ENCODE peak calls at places on chromosomes 2 and 18, in eight cellular contexts. One of them, this sample, is unnamed.

GRCh38 chr2:28950941-28951630 is 30.0 kb upstream of the TOGARAM2 start:
- DNase-seq in heart left ventricle: no peak
- DNase-seq in endothelial cell of umbilical vein: no peak
- DNase-seq in tibial artery: no peak
- DNase-seq in thoracic aorta: no peak
- DNase-seq in astrocyte: no peak
- DNase-seq in HFF-Myc: no peak
- DNase-seq in breast epithelium: no peak
- DNase-seq in this sample: no peak

GRCh38 chr2:10839813-10840212 is 27.2 kb upstream of the PDIA6 start:
- DNase-seq in HFF-Myc: no peak
- DNase-seq in breast epithelium: no peak
- DNase-seq in heart left ventricle: no peak
- DNase-seq in endothelial cell of umbilical vein: peak; percentile 12
- DNase-seq in thoracic aorta: no peak
- DNase-seq in tibial artery: no peak
- DNase-seq in astrocyte: no peak
- DNase-seq in this sample: peak; percentile 23

GRCh38 chr2:25043241-25043867 is 1.5 kb downstream of the EFR3B start:
- DNase-seq in heart left ventricle: no peak
- DNase-seq in endothelial cell of umbilical vein: peak; percentile 37
- DNase-seq in tibial artery: no peak
- DNase-seq in HFF-Myc: peak; percentile 10
- DNase-seq in thoracic aorta: no peak
- DNase-seq in astrocyte: peak; percentile 87
- DNase-seq in breast epithelium: no peak
- DNase-seq in this sample: peak; percentile 65

GRCh38 chr2:71466301-71467179 is 13.2 kb downstream of the DYSF start:
- DNase-seq in breast epithelium: no peak
- DNase-seq in astrocyte: peak; percentile 25
- DNase-seq in HFF-Myc: no peak
- DNase-seq in tibial artery: no peak
- DNase-seq in thoracic aorta: no peak
- DNase-seq in endothelial cell of umbilical vein: peak; percentile 52
- DNase-seq in heart left ventricle: peak; percentile 78
- DNase-seq in this sample: no peak

GRCh38 chr2:105688946-105689345 is 55.8 kb upstream of the NCK2 start:
- DNase-seq in tibial artery: no peak
- DNase-seq in breast epithelium: no peak
- DNase-seq in endothelial cell of umbilical vein: no peak
- DNase-seq in thoracic aorta: no peak
- DNase-seq in HFF-Myc: no peak
- DNase-seq in astrocyte: no peak
- DNase-seq in heart left ventricle: no peak
- DNase-seq in this sample: no peak

GRCh38 chr2:238509151-238509820 is 82.6 kb downstream of the ASB1 start:
- DNase-seq in heart left ventricle: no peak
- DNase-seq in thoracic aorta: no peak
- DNase-seq in endothelial cell of umbilical vein: no peak
- DNase-seq in astrocyte: no peak
- DNase-seq in HFF-Myc: no peak
- DNase-seq in breast epithelium: no peak
- DNase-seq in tibial artery: no peak
- DNase-seq in this sample: peak; percentile 75

GRCh38 chr2:241902357-241902991 is 32.9 kb downstream of the RTP5 start:
- DNase-seq in endothelial cell of umbilical vein: no peak
- DNase-seq in breast epithelium: no peak
- DNase-seq in heart left ventricle: peak; percentile 25
- DNase-seq in astrocyte: no peak
- DNase-seq in thoracic aorta: no peak
- DNase-seq in HFF-Myc: no peak
- DNase-seq in tibial artery: no peak
- DNase-seq in this sample: no peak

GRCh38 chr2:128585706-128586105 is 267.0 kb upstream of the HS6ST1 start:
- DNase-seq in astrocyte: peak; percentile 83
- DNase-seq in heart left ventricle: no peak
- DNase-seq in breast epithelium: no peak
- DNase-seq in thoracic aorta: no peak
- DNase-seq in tibial artery: no peak
- DNase-seq in HFF-Myc: peak; percentile 35
- DNase-seq in endothelial cell of umbilical vein: no peak
- DNase-seq in this sample: peak; percentile 63

GRCh38 chr2:181395871-181396574 is 61.2 kb upstream of the ITGA4 start:
- DNase-seq in HFF-Myc: no peak
- DNase-seq in tibial artery: no peak
- DNase-seq in breast epithelium: no peak
- DNase-seq in heart left ventricle: no peak
- DNase-seq in thoracic aorta: no peak
- DNase-seq in endothelial cell of umbilical vein: no peak
- DNase-seq in astrocyte: no peak
- DNase-seq in this sample: no peak

GRCh38 chr2:37615808-37616673 is 55.4 kb downstream of the CDC42EP3 start:
- DNase-seq in tibial artery: peak; percentile 74
- DNase-seq in thoracic aorta: no peak
- DNase-seq in breast epithelium: no peak
- DNase-seq in endothelial cell of umbilical vein: peak; percentile 54
- DNase-seq in heart left ventricle: peak; percentile 50
- DNase-seq in astrocyte: no peak
- DNase-seq in HFF-Myc: no peak
- DNase-seq in this sample: peak; percentile 30

GRCh38 chr2:216404010-216404618 is 8.2 kb upstream of the SMARCAL1 start:
- DNase-seq in thoracic aorta: no peak
- DNase-seq in breast epithelium: no peak
- DNase-seq in heart left ventricle: no peak
- DNase-seq in tibial artery: peak; percentile 41
- DNase-seq in HFF-Myc: no peak
- DNase-seq in endothelial cell of umbilical vein: peak; percentile 21
- DNase-seq in astrocyte: no peak
- DNase-seq in this sample: peak; percentile 59

GRCh38 chr18:45724591-45724990 is 610 bp downstream of the SLC14A1 start:
- DNase-seq in tibial artery: no peak
- DNase-seq in astrocyte: peak; percentile 38
- DNase-seq in heart left ventricle: no peak
- DNase-seq in breast epithelium: no peak
- DNase-seq in endothelial cell of umbilical vein: no peak
- DNase-seq in HFF-Myc: no peak
- DNase-seq in thoracic aorta: no peak
- DNase-seq in this sample: no peak

GRCh38 chr18:45723921-45724320 is at the start of gene SLC14A1:
- DNase-seq in thoracic aorta: no peak
- DNase-seq in heart left ventricle: no peak
- DNase-seq in tibial artery: no peak
- DNase-seq in astrocyte: no peak
- DNase-seq in endothelial cell of umbilical vein: no peak
- DNase-seq in HFF-Myc: no peak
- DNase-seq in breast epithelium: no peak
- DNase-seq in this sample: peak; percentile 50

GRCh38 chr18:45728341-45729010 is 4.5 kb downstream of the SLC14A1 start:
- DNase-seq in tibial artery: no peak
- DNase-seq in breast epithelium: no peak
- DNase-seq in thoracic aorta: no peak
- DNase-seq in heart left ventricle: no peak
- DNase-seq in endothelial cell of umbilical vein: no peak
- DNase-seq in HFF-Myc: peak; percentile 52
- DNase-seq in astrocyte: peak; percentile 89
- DNase-seq in this sample: peak; percentile 92

GRCh38 chr18:45727068-45727467 is 3.1 kb downstream of the SLC14A1 start:
- DNase-seq in heart left ventricle: no peak
- DNase-seq in HFF-Myc: no peak
- DNase-seq in tibial artery: no peak
- DNase-seq in astrocyte: peak; percentile 59
- DNase-seq in endothelial cell of umbilical vein: no peak
- DNase-seq in breast epithelium: no peak
- DNase-seq in thoracic aorta: no peak
- DNase-seq in this sample: no peak

DNA sequence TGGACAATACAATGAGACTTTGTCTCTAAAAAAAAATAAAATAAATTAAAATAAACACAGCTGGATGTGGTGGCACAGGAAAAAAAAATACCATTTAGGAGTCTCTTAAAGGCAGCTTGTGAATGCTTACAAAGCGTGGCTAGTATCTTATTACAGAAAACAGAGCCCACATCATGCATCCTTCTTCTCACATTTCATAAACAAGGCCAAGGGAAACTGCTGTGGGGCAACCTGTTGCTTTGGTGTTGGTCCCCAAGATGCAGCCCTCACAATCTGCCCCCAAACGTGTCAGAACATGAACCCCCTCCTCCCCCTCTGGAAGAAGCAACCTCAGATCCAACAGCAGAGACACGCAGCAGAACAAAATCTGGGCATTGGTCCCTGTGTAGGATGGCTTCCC is 2.6 kb downstream of the SLC14A1 start:
- DNase-seq in endothelial cell of umbilical vein: no peak
- DNase-seq in heart left ventricle: no peak
- DNase-seq in astrocyte: no peak
- DNase-seq in thoracic aorta: no peak
- DNase-seq in tibial artery: no peak
- DNase-seq in HFF-Myc: no peak
- DNase-seq in breast epithelium: no peak
- DNase-seq in this sample: no peak
- H3K4me3 ChIP-seq in endothelial cell of umbilical vein: no peak overlapping the region
- H3K4me3 ChIP-seq in heart left ventricle: no peak overlapping the region
- H3K4me3 ChIP-seq in astrocyte: no peak overlapping the region
- H3K4me3 ChIP-seq in thoracic aorta: no peak overlapping the region
- H3K4me3 ChIP-seq in tibial artery: no peak overlapping the region
- H3K4me3 ChIP-seq in HFF-Myc: no peak overlapping the region
- H3K4me3 ChIP-seq in breast epithelium: no peak overlapping the region
- H3K4me3 ChIP-seq in this sample: peak overlapping the region; percentile 74

DNA sequence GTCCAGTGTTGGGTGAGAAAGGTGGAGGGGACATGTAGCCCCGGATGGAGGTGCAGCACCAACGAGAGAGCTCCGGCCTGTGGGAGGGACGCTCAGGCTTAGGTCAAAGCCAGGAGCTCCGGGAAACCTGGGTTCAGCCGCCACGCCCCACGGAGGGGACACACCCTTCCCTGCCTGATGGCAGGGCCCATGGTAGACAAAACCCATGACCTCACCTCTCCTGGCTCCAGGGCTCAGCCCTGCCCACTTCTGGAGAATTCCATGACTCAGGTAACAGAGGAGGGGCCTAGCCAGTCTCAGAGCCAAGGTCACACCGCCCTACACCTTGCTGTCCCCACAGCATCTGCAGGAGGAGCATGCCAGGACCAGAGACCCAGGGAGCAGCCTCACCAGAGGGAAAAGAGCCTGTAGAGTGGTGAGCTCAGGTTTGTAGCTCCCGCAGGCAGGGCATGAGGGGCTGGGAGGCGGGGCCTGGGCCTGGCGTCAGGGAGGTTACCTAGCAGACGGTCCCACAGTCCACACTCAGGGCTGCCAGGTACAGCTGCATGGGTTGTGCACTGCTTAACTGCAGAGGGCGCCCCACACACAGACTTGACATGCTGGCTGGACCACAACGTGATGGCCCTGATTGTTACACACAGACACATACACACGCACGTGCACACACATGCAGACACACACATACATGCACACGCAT is 70.8 kb upstream of the SMAD7 start:
- DNase-seq in astrocyte: no peak
- DNase-seq in endothelial cell of umbilical vein: peak; percentile 19
- DNase-seq in heart left ventricle: no peak
- DNase-seq in breast epithelium: peak; percentile 45
- DNase-seq in tibial artery: no peak
- DNase-seq in thoracic aorta: no peak
- DNase-seq in HFF-Myc: no peak
- DNase-seq in this sample: peak; percentile 35
- TF ChIP-seq CTCF in astrocyte: no peak
- TF ChIP-seq CTCF in endothelial cell of umbilical vein: peak; percentile 60
- TF ChIP-seq CTCF in heart left ventricle: peak; percentile 43
- TF ChIP-seq CTCF in breast epithelium: no peak
- TF ChIP-seq CTCF in tibial artery: no peak
- TF ChIP-seq CTCF in thoracic aorta: peak; percentile 13
- TF ChIP-seq CTCF in HFF-Myc: peak; percentile 54
- TF ChIP-seq CTCF in this sample: peak; percentile 44

GRCh38 chr18:22172594-22173049 is 3.2 kb downstream of the GATA6 start:
- DNase-seq in tibial artery: peak; percentile 40
- DNase-seq in breast epithelium: no peak
- DNase-seq in thoracic aorta: no peak
- DNase-seq in heart left ventricle: no peak
- DNase-seq in astrocyte: no peak
- DNase-seq in endothelial cell of umbilical vein: peak; percentile 71
- DNase-seq in HFF-Myc: no peak
- DNase-seq in this sample: peak; percentile 48

GRCh38 chr18:22174341-22175148 is 5.2 kb downstream of the GATA6 start:
- DNase-seq in endothelial cell of umbilical vein: peak; percentile 76
- DNase-seq in heart left ventricle: no peak
- DNase-seq in thoracic aorta: no peak
- DNase-seq in tibial artery: peak; percentile 29
- DNase-seq in astrocyte: no peak
- DNase-seq in HFF-Myc: no peak
- DNase-seq in breast epithelium: no peak
- DNase-seq in this sample: peak; percentile 67

GRCh38 chr18:22173928-22174301 is 4.5 kb downstream of the GATA6 start:
- DNase-seq in tibial artery: no peak
- DNase-seq in endothelial cell of umbilical vein: peak; percentile 66
- DNase-seq in breast epithelium: no peak
- DNase-seq in HFF-Myc: no peak
- DNase-seq in astrocyte: no peak
- DNase-seq in thoracic aorta: no peak
- DNase-seq in heart left ventricle: no peak
- DNase-seq in this sample: peak; percentile 63

GRCh38 chr18:22171839-22172582 is 2.6 kb downstream of the GATA6 start:
- DNase-seq in astrocyte: no peak
- DNase-seq in tibial artery: peak; percentile 27
- DNase-seq in breast epithelium: no peak
- DNase-seq in thoracic aorta: no peak
- DNase-seq in heart left ventricle: no peak
- DNase-seq in HFF-Myc: no peak
- DNase-seq in endothelial cell of umbilical vein: no peak
- DNase-seq in this sample: peak; percentile 62

DNA sequence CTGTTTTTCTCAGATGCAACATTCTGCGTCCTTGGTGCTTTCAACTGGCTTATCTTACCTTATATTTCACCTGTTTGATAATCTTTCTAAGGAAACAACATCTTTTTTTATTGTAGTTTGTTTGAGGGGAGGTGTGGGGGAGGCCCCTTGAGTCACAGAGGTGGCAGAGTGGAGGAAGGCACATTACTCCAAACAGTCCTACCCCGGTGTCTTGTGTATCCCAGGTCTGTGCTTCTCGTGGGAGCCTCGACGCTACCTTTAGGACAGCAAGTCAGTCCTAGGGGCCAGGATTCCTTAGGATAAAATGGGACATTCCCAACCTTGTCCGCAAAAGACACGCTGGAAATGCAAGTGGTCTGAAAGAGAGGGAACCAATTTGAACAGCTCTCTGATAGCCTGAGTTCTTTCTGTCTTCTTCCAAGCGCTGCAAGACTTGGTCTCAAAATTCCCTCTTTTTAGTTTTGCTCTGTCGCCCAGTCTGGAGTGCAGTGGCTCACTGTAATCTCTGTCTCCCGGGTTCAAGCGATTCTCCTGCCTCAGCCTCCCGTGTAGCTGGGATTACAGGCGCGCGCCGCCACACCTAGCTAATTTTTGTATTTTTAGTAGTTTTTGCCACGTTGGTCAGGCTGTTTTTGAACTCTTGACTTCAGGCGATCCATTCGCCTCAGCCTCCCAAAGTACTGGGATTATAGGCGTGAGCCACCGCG is 4.0 kb downstream of the GATA6 start:
- DNase-seq in HFF-Myc: no peak
- DNase-seq in breast epithelium: no peak
- DNase-seq in tibial artery: no peak
- DNase-seq in astrocyte: no peak
- DNase-seq in endothelial cell of umbilical vein: peak; percentile 69
- DNase-seq in heart left ventricle: no peak
- DNase-seq in thoracic aorta: no peak
- DNase-seq in this sample: peak; percentile 46
- H3K4me3 ChIP-seq in HFF-Myc: no peak overlapping the region
- H3K4me3 ChIP-seq in breast epithelium: peak overlapping the region; percentile 79
- H3K4me3 ChIP-seq in tibial artery: peak overlapping the region; percentile 98
- H3K4me3 ChIP-seq in astrocyte: peak overlapping the region; percentile 85
- H3K4me3 ChIP-seq in endothelial cell of umbilical vein: peak overlapping the region; percentile 74
- H3K4me3 ChIP-seq in heart left ventricle: peak overlapping the region; percentile 87
- H3K4me3 ChIP-seq in thoracic aorta: peak overlapping the region; percentile 100
- H3K4me3 ChIP-seq in this sample: peak overlapping the region; percentile 97

GRCh38 chr18:49764032-49764431 is 49.3 kb downstream of the ACAA2 start:
- DNase-seq in astrocyte: peak; percentile 45
- DNase-seq in endothelial cell of umbilical vein: peak; percentile 6
- DNase-seq in tibial artery: no peak
- DNase-seq in thoracic aorta: no peak
- DNase-seq in heart left ventricle: no peak
- DNase-seq in HFF-Myc: no peak
- DNase-seq in breast epithelium: no peak
- DNase-seq in this sample: peak; percentile 54
- TF ChIP-seq CTCF in astrocyte: no peak
- TF ChIP-seq CTCF in endothelial cell of umbilical vein: no peak
- TF ChIP-seq CTCF in tibial artery: no peak
- TF ChIP-seq CTCF in thoracic aorta: no peak
- TF ChIP-seq CTCF in heart left ventricle: no peak
- TF ChIP-seq CTCF in HFF-Myc: no peak
- TF ChIP-seq CTCF in breast epithelium: no peak
- TF ChIP-seq CTCF in this sample: no peak